ENCODE peak calls at places on chromosome 3, in five cellular contexts. H is NCI-H2029; K is naive thymus-derived CD8-positive, alpha-beta T cell; O is stimulated activated CD4-positive, alpha-beta T cell treated with anti-CD3 and anti-CD28 coated beads, Interleukin-12 subunit alpha, Interleukin-12 subunit beta, amount 100 ng/mL, for 24 hours; Z is upper lobe of right lung. P is an unnamed sample.

GRCh38 chr3:33860355-33861047 is 62.1 kb downstream of the PDCD6IP start:
- DNase-seq in H (no peak), K (no peak), O (no peak), Z (no peak), P (no peak)

GRCh38 chr3:20406621-20407020 is 220.6 kb upstream of the SGO1 start:
- DNase-seq in H (no peak), K (no peak), O (no peak), Z (no peak), P (no peak)

GRCh38 chr3:45985532-45986302 is 9.9 kb downstream of the FYCO1 start:
- DNase-seq in H (peak; percentile 67), K (no peak), O (no peak), Z (no peak), P (no peak)

GRCh38 chr3:195117978-195118581 is 152.9 kb downstream of the XXYLT1 start:
- DNase-seq in H (no peak), K (no peak), O (no peak), Z (no peak), P (no peak)

GRCh38 chr3:183279371-183279770 is 26.3 kb downstream of the B3GNT5 start:
- DNase-seq in H (no peak), K (no peak), O (no peak), Z (no peak), P (no peak)

GRCh38 chr3:100245932-100246331 is 14.9 kb upstream of the TBC1D23 start:
- DNase-seq in H (no peak), K (no peak), O (no peak), Z (no peak), P (no peak)

GRCh38 chr3:141105828-141106628 is 54.9 kb downstream of the SPSB4 start:
- DNase-seq in H (peak; percentile 81), K (peak; percentile 54), O (peak; percentile 56), Z (no peak), P (no peak)

GRCh38 chr3:13221491-13221890 is 148.3 kb upstream of the IQSEC1 start:
- DNase-seq in H (no peak), K (no peak), O (no peak), Z (no peak), P (peak; percentile 51)